ENCODE peak calls at places on chromosomes 16 and 17, in eight cellular contexts. T is AG09309; L is natural killer cell; F is fibroblast of lung; Z is heart left ventricle; N is stomach; X is progenitor cell of endocrine pancreas; Y is CD8-positive, alpha-beta T cell. C is an unnamed sample.
A peak's percentile ranks its signal among the peaks of the same experiment; 100 is the strongest.

GRCh38 chr16:70396209-70396904 is 42.5 kb downstream of the ST3GAL2 start:
- DNase-seq in T (no peak), L (no peak), F (peak; percentile 10), Z (no peak), N (no peak), X (no peak), Y (no peak), C (no peak)

GRCh38 chr17:1323336-1323735 is 43.9 kb downstream of the TRARG1 start:
- DNase-seq in T (no peak), L (no peak), F (no peak), Z (no peak), N (no peak), X (no peak), Y (no peak), C (no peak)

GRCh38 chr17:38921756-38922411 is 3.5 kb upstream of the LASP1NB start:
- DNase-seq in T (no peak), L (no peak), F (no peak), Z (no peak), N (peak; percentile 24), X (no peak), Y (no peak), C (no peak)

GRCh38 chr17:38584350-38584925 is 21.3 kb downstream of the SRCIN1 start:
- DNase-seq in T (no peak), L (peak; percentile 55), F (peak; percentile 48), Z (peak; percentile 39), N (peak; percentile 79), X (peak; percentile 59), Y (no peak), C (no peak)

GRCh38 chr17:75774471-75774987 is 9.5 kb upstream of the GALK1 start:
- DNase-seq in T (no peak), L (no peak), F (no peak), Z (no peak), N (no peak), X (no peak), Y (no peak), C (no peak)

GRCh38 chr16:59198487-59198886 is 464.4 kb upstream of the GOT2 start:
- DNase-seq in T (no peak), L (no peak), F (no peak), Z (no peak), N (no peak), X (no peak), Y (no peak), C (no peak)

GRCh38 chr17:77107506-77108433 is 33.0 kb upstream of the SEC14L1 start:
- DNase-seq in T (no peak), L (no peak), F (no peak), Z (no peak), N (no peak), X (no peak), Y (peak; percentile 51), C (peak; percentile 69)

GRCh38 chr16:77736879-77737278 is 14.6 kb downstream of the NUDT7 start:
- DNase-seq in T (no peak), L (no peak), F (no peak), Z (no peak), N (no peak), X (no peak), Y (no peak), C (peak; percentile 10)

GRCh38 chr16:85523602-85524364 is 89.3 kb upstream of the GSE1 start:
- DNase-seq in T (no peak), L (no peak), F (peak; percentile 59), Z (peak; percentile 59), N (peak; percentile 74), X (no peak), Y (no peak), C (no peak)

GRCh38 chr17:77257169-77257568 is 116.4 kb downstream of the SEC14L1 start:
- DNase-seq in T (no peak), L (no peak), F (no peak), Z (no peak), N (no peak), X (no peak), Y (no peak), C (no peak)

GRCh38 chr17:57521606-57522435 is 223.3 kb downstream of the CCDC182 start:
- DNase-seq in T (no peak), L (no peak), F (no peak), Z (no peak), N (no peak), X (no peak), Y (no peak), C (no peak)

GRCh38 chr17:58176200-58176599 is 9.4 kb downstream of the OR4D2 start:
- DNase-seq in T (no peak), L (no peak), F (peak; percentile 12), Z (no peak), N (no peak), X (no peak), Y (no peak), C (no peak)

GRCh38 chr17:44362964-44363612 is 565 bp downstream of the FAM171A2 start:
- DNase-seq in T (no peak), L (no peak), F (no peak), Z (no peak), N (no peak), X (no peak), Y (no peak), C (no peak)

GRCh38 chr16:1745181-1745899 is 26.0 kb downstream of the NME3 start:
- DNase-seq in T (peak; percentile 29), L (no peak), F (no peak), Z (no peak), N (no peak), X (no peak), Y (no peak), C (no peak)

GRCh38 chr17:31830971-31831755 is 27.9 kb downstream of the COPRS start:
- DNase-seq in T (no peak), L (no peak), F (peak; percentile 55), Z (no peak), N (no peak), X (no peak), Y (no peak), C (no peak)

GRCh38 chr17:16351831-16352230 is 1.4 kb downstream of the CENPV start:
- DNase-seq in T (no peak), L (no peak), F (peak; percentile 54), Z (no peak), N (no peak), X (no peak), Y (no peak), C (no peak)

GRCh38 chr17:16352303-16352837 is 899 bp downstream of the CENPV start:
- DNase-seq in T (no peak), L (no peak), F (peak; percentile 36), Z (no peak), N (peak; percentile 48), X (peak; percentile 65), Y (no peak), C (peak; percentile 53)

GRCh38 chr17:16353702-16354174 is 469 bp upstream of the CENPV start:
- DNase-seq in T (no peak), L (no peak), F (no peak), Z (no peak), N (no peak), X (no peak), Y (no peak), C (no peak)

GRCh38 chr17:16354585-16354984 is 1.3 kb upstream of the CENPV start:
- DNase-seq in T (no peak), L (no peak), F (no peak), Z (no peak), N (no peak), X (no peak), Y (no peak), C (peak; percentile 54)

GRCh38 chr17:16352838-16353701 is at the start of gene CENPV:
- DNase-seq in T (no peak), L (peak; percentile 66), F (peak; percentile 32), Z (peak; percentile 20), N (peak; percentile 64), X (peak; percentile 63), Y (peak; percentile 28), C (peak; percentile 83)
- TF ChIP-seq CTCF in T (peak; percentile 8), L (peak; percentile 34), F (no peak), Z (peak; percentile 28), N (no peak), X (peak; percentile 34), Y (no peak), C (no peak)

DNA sequence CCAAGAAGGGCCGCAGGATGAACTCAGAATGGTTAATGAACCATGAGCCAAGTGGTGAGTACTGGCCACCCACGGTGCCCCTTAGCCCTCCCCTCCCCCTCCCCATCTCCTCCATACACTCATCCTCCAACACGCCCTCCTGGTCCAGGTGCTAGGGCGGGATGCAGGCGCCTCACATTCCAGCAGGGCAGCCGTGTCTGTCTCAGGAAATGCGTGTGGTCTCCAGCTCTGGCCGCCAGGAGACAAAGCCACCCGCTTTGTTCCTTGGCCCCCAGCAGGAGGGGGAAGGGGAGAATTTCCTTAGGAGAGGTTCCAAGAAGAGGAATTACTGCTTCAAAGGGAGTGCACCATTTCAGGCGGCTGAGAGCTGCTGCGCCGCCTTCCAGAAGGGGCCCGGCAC is 29.8 kb upstream of the RMI2 start:
- DNase-seq in T (no peak), L (no peak), F (peak; percentile 37), Z (no peak), N (no peak), X (no peak), Y (no peak), C (no peak)
- TF ChIP-seq CTCF in T (no peak), L (no peak), F (no peak), Z (no peak), N (no peak), X (peak; percentile 40), Y (no peak), C (no peak)

DNA sequence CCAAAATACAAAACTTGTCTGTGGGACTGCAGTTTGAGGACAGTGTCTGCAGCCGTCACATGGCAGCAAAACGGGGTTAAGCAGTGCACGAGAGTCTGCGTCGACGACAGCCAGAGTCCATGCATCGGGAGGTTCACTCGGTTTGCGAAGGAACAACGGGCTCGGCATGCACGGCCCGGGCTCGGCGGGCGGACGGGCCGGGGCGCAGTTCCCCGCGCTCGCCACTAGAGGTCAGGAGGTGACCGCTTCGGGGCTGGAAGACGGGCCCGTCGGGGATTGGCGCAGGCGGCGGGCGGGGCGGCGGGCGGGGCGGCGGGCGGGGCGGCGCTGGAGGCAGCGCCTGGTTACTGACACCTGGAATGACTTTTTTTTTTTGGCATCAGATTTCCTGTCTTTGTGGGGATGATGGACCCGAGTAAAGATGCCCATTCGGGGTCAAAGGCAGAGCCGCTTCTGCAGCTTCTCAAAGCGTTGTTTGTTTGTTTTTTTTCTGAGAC is 6.5 kb downstream of the SCGB1C2 start:
- DNase-seq in T (no peak), L (peak; percentile 80), F (peak; percentile 50), Z (peak; percentile 81), N (peak; percentile 89), X (peak; percentile 86), Y (peak; percentile 69), C (peak; percentile 75)
- TF ChIP-seq CTCF in T (peak; percentile 65), L (peak; percentile 80), F (peak; percentile 50), Z (peak; percentile 89), N (peak; percentile 89), X (peak; percentile 90), Y (peak; percentile 94), C (peak; percentile 68)

DNA sequence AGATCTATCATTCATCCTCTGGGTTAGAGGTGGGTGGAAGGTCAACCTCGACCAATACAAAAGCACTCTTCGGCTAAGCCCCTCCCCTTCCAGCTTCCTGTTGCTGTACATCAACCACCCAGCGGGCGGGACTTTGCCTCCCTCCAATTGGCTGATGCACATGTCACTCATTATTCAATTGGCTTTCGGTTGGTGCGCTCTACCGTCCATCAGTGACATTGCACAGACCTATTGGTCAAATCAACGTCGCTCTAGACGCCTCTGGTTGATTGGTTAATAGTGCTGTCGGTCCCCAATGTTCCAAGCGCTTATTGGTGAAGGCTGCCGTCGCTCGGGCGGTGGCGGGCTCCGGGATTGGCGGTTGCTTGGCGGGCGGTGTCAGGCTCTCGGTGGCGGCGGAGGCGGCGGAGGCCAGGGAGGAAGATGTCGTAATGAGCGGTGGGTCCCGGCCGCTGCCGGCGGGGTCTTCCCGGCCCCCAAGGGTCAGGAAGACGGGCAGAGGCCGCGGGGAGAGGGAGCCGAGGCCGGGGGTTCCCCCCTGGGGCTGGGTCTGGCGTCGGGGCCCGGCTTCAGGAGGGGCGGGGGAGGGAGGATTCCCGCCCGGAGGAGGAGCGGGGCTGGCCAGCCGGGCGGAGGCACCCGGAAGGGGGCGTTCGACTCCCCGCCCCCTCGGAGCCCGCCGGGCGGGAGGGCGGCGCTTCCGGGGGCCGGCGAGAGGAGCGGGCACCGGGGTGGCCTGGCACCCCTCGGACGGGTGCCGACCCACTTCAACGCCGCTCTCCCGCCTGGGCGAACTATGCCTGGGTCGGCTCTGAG is at the start of gene SP2:
- DNase-seq in T (peak; percentile 100), L (peak; percentile 100), F (peak; percentile 100), Z (peak; percentile 100), N (peak; percentile 99), X (peak; percentile 100), Y (peak; percentile 100), C (peak; percentile 100)
- TF ChIP-seq CTCF in T (no peak), L (no peak), F (peak; percentile 11), Z (peak; percentile 33), N (no peak), X (peak; percentile 26), Y (no peak), C (no peak)